ENCODE peak calls at places on chromosomes 13 and 19, in ten cellular contexts. One of them, this sample, is unnamed.

GRCh38 chr19:18300930-18301717 is 19.7 kb upstream of the JUND start:
- DNase-seq in IMR-90: peak; percentile 62
- DNase-seq in tibial nerve: peak; percentile 63
- DNase-seq in body of pancreas: peak; percentile 53
- DNase-seq in uterus: peak; percentile 85
- DNase-seq in heart left ventricle: peak; percentile 88
- DNase-seq in H54: peak; percentile 91
- DNase-seq in erythroblast: no peak
- DNase-seq in sigmoid colon: peak; percentile 88
- DNase-seq in GM12891: no peak
- DNase-seq in this sample: no peak

GRCh38 chr19:38979867-38980266 is 4.3 kb upstream of the FBXO17 start:
- DNase-seq in IMR-90: no peak
- DNase-seq in H54: no peak
- DNase-seq in erythroblast: no peak
- DNase-seq in tibial nerve: no peak
- DNase-seq in sigmoid colon: no peak
- DNase-seq in uterus: no peak
- DNase-seq in body of pancreas: no peak
- DNase-seq in GM12891: no peak
- DNase-seq in heart left ventricle: no peak
- DNase-seq in this sample: no peak

GRCh38 chr13:97478247-97478646 is 44.3 kb downstream of the RAP2A start:
- DNase-seq in tibial nerve: no peak
- DNase-seq in heart left ventricle: no peak
- DNase-seq in H54: no peak
- DNase-seq in IMR-90: no peak
- DNase-seq in uterus: no peak
- DNase-seq in body of pancreas: no peak
- DNase-seq in erythroblast: no peak
- DNase-seq in sigmoid colon: no peak
- DNase-seq in GM12891: no peak
- DNase-seq in this sample: no peak

GRCh38 chr13:67619987-67620386 is 389.9 kb upstream of the PCDH9 start:
- DNase-seq in GM12891: no peak
- DNase-seq in erythroblast: no peak
- DNase-seq in uterus: no peak
- DNase-seq in tibial nerve: no peak
- DNase-seq in heart left ventricle: no peak
- DNase-seq in sigmoid colon: no peak
- DNase-seq in IMR-90: peak; percentile 64
- DNase-seq in H54: peak; percentile 4
- DNase-seq in body of pancreas: no peak
- DNase-seq in this sample: no peak

GRCh38 chr19:2744113-2744512 is 4.3 kb upstream of the SLC39A3 start:
- DNase-seq in body of pancreas: no peak
- DNase-seq in H54: no peak
- DNase-seq in tibial nerve: no peak
- DNase-seq in heart left ventricle: no peak
- DNase-seq in IMR-90: no peak
- DNase-seq in GM12891: no peak
- DNase-seq in sigmoid colon: no peak
- DNase-seq in erythroblast: no peak
- DNase-seq in uterus: no peak
- DNase-seq in this sample: no peak

GRCh38 chr19:38425810-38426466 is at the start of gene RASGRP4:
- DNase-seq in erythroblast: no peak
- DNase-seq in IMR-90: no peak
- DNase-seq in H54: no peak
- DNase-seq in uterus: no peak
- DNase-seq in GM12891: peak; percentile 70
- DNase-seq in tibial nerve: no peak
- DNase-seq in sigmoid colon: no peak
- DNase-seq in heart left ventricle: peak; percentile 76
- DNase-seq in body of pancreas: no peak
- DNase-seq in this sample: no peak

GRCh38 chr13:49272296-49272695 is 24.6 kb downstream of the CDADC1 start:
- DNase-seq in heart left ventricle: no peak
- DNase-seq in body of pancreas: no peak
- DNase-seq in sigmoid colon: no peak
- DNase-seq in GM12891: no peak
- DNase-seq in H54: no peak
- DNase-seq in tibial nerve: no peak
- DNase-seq in uterus: no peak
- DNase-seq in IMR-90: no peak
- DNase-seq in erythroblast: no peak
- DNase-seq in this sample: no peak

GRCh38 chr13:113820813-113821651 is 42.8 kb downstream of the GAS6 start:
- DNase-seq in uterus: peak; percentile 94
- DNase-seq in heart left ventricle: peak; percentile 86
- DNase-seq in GM12891: no peak
- DNase-seq in sigmoid colon: peak; percentile 96
- DNase-seq in tibial nerve: peak; percentile 73
- DNase-seq in body of pancreas: peak; percentile 30
- DNase-seq in IMR-90: peak; percentile 99
- DNase-seq in erythroblast: peak; percentile 21
- DNase-seq in H54: peak; percentile 100
- DNase-seq in this sample: peak; percentile 96

GRCh38 chr19:58229255-58229639 is 533 bp downstream of the ZNF544 start:
- DNase-seq in heart left ventricle: no peak
- DNase-seq in sigmoid colon: no peak
- DNase-seq in H54: no peak
- DNase-seq in GM12891: no peak
- DNase-seq in uterus: no peak
- DNase-seq in IMR-90: peak; percentile 12
- DNase-seq in body of pancreas: no peak
- DNase-seq in tibial nerve: no peak
- DNase-seq in erythroblast: peak; percentile 58
- DNase-seq in this sample: no peak

GRCh38 chr19:38547446-38547845 is 70.3 kb downstream of the MAP4K1 start:
- DNase-seq in erythroblast: no peak
- DNase-seq in sigmoid colon: no peak
- DNase-seq in body of pancreas: no peak
- DNase-seq in GM12891: no peak
- DNase-seq in tibial nerve: no peak
- DNase-seq in IMR-90: no peak
- DNase-seq in uterus: no peak
- DNase-seq in H54: no peak
- DNase-seq in heart left ventricle: no peak
- DNase-seq in this sample: no peak

DNA sequence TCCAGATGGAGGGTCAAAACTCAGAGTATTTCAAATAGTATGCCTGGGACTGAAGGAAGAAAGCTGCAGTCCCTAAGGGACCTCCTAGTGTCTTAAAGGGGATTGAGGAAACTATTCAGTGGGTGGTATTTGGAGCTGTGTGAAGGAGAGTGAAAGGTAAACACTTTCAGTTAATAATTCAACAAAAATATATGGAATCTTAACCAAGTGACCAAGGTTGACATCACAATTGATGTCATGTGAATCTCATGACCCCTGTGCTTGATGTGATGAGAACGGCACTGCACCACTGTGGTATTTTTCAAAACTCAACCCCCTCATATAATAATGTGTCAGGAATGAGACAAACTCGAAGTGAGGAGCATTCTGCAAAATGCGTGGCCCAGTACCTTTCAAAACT is 553.7 kb downstream of the RFC3 start:
- DNase-seq in tibial nerve: no peak
- DNase-seq in sigmoid colon: no peak
- DNase-seq in GM12891: no peak
- DNase-seq in IMR-90: no peak
- DNase-seq in body of pancreas: no peak
- DNase-seq in heart left ventricle: no peak
- DNase-seq in erythroblast: no peak
- DNase-seq in H54: no peak
- DNase-seq in uterus: no peak
- DNase-seq in this sample: no peak
- TF ChIP-seq POLR2A in tibial nerve: no peak
- TF ChIP-seq POLR2A in sigmoid colon: no peak
- TF ChIP-seq POLR2A in GM12891: no peak
- TF ChIP-seq POLR2A in IMR-90: no peak
- TF ChIP-seq POLR2A in body of pancreas: no peak
- TF ChIP-seq POLR2A in heart left ventricle: no peak
- TF ChIP-seq POLR2A in erythroblast: no peak
- TF ChIP-seq POLR2A in H54: no peak
- TF ChIP-seq POLR2A in uterus: no peak
- TF ChIP-seq POLR2A in this sample: no peak

GRCh38 chr13:101726681-101727080 is 274.2 kb downstream of the ITGBL1 start:
- DNase-seq in erythroblast: no peak
- DNase-seq in GM12891: no peak
- DNase-seq in heart left ventricle: no peak
- DNase-seq in body of pancreas: no peak
- DNase-seq in tibial nerve: no peak
- DNase-seq in uterus: no peak
- DNase-seq in sigmoid colon: no peak
- DNase-seq in H54: no peak
- DNase-seq in IMR-90: no peak
- DNase-seq in this sample: no peak
- TF ChIP-seq POLR2A in erythroblast: no peak
- TF ChIP-seq POLR2A in GM12891: no peak
- TF ChIP-seq POLR2A in heart left ventricle: no peak
- TF ChIP-seq POLR2A in body of pancreas: no peak
- TF ChIP-seq POLR2A in tibial nerve: no peak
- TF ChIP-seq POLR2A in uterus: no peak
- TF ChIP-seq POLR2A in sigmoid colon: no peak
- TF ChIP-seq POLR2A in H54: no peak
- TF ChIP-seq POLR2A in IMR-90: no peak
- TF ChIP-seq POLR2A in this sample: no peak

DNA sequence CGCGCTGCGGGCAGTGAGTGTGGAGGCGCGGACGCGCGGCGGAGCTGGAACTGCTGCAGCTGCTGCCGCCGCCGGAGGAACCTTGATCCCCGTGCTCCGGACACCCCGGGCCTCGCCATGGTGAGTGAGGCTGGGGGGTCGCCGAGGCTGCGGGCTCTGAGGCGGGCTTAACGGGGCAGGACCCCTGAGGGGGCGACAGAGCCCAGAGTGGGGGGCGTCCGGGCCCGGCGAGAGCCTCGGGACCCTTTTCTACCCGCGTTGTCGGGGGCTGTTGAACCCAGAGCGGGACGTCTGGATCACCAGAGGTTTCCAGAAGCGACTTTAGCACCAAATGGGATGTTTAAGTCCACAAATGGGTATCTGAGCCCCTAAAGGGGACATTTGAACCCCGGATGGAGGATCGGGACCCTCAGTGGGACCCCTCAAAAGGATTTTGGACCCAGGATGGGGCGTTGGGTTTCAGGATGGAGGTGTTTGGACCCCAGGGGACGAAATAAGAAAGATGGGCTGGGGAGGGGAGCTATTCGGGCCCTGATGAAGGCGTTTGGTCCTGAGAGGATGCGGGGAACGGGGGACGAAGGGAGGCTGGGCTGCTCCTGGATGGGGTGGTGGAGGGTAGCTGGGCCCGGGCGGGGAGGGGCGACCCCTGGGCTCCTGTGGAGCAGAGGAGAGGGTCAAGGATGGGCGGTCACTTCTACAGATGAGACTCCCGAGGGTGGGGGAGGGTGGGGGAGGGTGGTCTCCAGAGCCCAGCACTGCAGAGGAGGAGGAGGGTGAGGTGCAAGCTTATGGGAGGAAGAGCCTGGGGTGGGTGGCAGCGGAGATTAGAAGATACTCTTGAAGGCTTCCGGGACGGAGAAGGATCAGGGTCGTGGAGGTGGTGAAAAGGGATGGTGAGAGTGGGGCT is at the start of gene CALM3:
- DNase-seq in body of pancreas: no peak
- DNase-seq in H54: no peak
- DNase-seq in uterus: no peak
- DNase-seq in IMR-90: no peak
- DNase-seq in sigmoid colon: peak; percentile 75
- DNase-seq in GM12891: no peak
- DNase-seq in tibial nerve: no peak
- DNase-seq in erythroblast: peak; percentile 52
- DNase-seq in heart left ventricle: no peak
- DNase-seq in this sample: no peak
- TF ChIP-seq POLR2A in body of pancreas: peak; percentile 91
- TF ChIP-seq POLR2A in H54: peak; percentile 78
- TF ChIP-seq POLR2A in uterus: peak; percentile 91
- TF ChIP-seq POLR2A in IMR-90: peak; percentile 64
- TF ChIP-seq POLR2A in sigmoid colon: peak; percentile 87
- TF ChIP-seq POLR2A in GM12891: peak; percentile 57
- TF ChIP-seq POLR2A in tibial nerve: peak; percentile 90
- TF ChIP-seq POLR2A in erythroblast: peak; percentile 73
- TF ChIP-seq POLR2A in heart left ventricle: peak; percentile 90
- TF ChIP-seq POLR2A in this sample: peak; percentile 25

GRCh38 chr19:6062274-6062673 is 48.0 kb downstream of the RFX2 start:
- DNase-seq in H54: no peak
- DNase-seq in GM12891: no peak
- DNase-seq in body of pancreas: peak; percentile 12
- DNase-seq in erythroblast: no peak
- DNase-seq in uterus: peak; percentile 61
- DNase-seq in IMR-90: no peak
- DNase-seq in heart left ventricle: no peak
- DNase-seq in tibial nerve: no peak
- DNase-seq in sigmoid colon: no peak
- DNase-seq in this sample: peak; percentile 33
- TF ChIP-seq POLR2A in H54: no peak
- TF ChIP-seq POLR2A in GM12891: no peak
- TF ChIP-seq POLR2A in body of pancreas: no peak
- TF ChIP-seq POLR2A in erythroblast: no peak
- TF ChIP-seq POLR2A in uterus: no peak
- TF ChIP-seq POLR2A in IMR-90: no peak
- TF ChIP-seq POLR2A in heart left ventricle: no peak
- TF ChIP-seq POLR2A in tibial nerve: no peak
- TF ChIP-seq POLR2A in sigmoid colon: peak; percentile 9
- TF ChIP-seq POLR2A in this sample: no peak